ENCODE peak calls at places on chromosomes 6 and 20, in ten cellular contexts. L is body of pancreas; X is CD4-positive, alpha-beta T cell; D is astrocyte; I is CD8-positive, alpha-beta T cell; M is sigmoid colon; E is effector memory CD4-positive, alpha-beta T cell; K is endothelial cell of umbilical vein; R is lower lobe of right lung; V is right cardiac atrium. Y is an unnamed sample.
A peak's percentile ranks its signal among the peaks of the same experiment; 100 is the strongest.

GRCh38 chr20:18176318-18176785 is 38.7 kb downstream of the KAT14 start:
- DNase-seq in L (no peak), I (no peak), X (no peak), M (no peak), K (no peak), D (no peak), V (no peak), E (no peak), R (no peak), Y (no peak)

GRCh38 chr6:144710207-144710606 is 425.1 kb downstream of the UTRN start:
- DNase-seq in X (no peak), R (no peak), D (peak; percentile 81), L (no peak), K (peak; percentile 61), I (no peak), E (no peak), V (no peak), M (no peak), Y (no peak)

GRCh38 chr6:138485005-138485545 is 14.2 kb downstream of the NHSL1 start:
- DNase-seq in R (no peak), E (no peak), M (no peak), V (no peak), L (no peak), D (peak; percentile 34), K (no peak), I (no peak), X (no peak), Y (no peak)

GRCh38 chr6:26170951-26171841 is 84.0 kb downstream of the HFE start:
- DNase-seq in R (no peak), K (no peak), D (no peak), I (no peak), X (no peak), L (no peak), V (no peak), E (no peak), M (no peak), Y (no peak)

GRCh38 chr6:74931567-74931966 is 274.3 kb downstream of the COL12A1 start:
- DNase-seq in E (no peak), D (peak; percentile 90), I (no peak), K (no peak), L (no peak), V (no peak), M (no peak), X (no peak), R (no peak), Y (no peak)

GRCh38 chr6:90080876-90081464 is 186.7 kb downstream of the GJA10 start:
- DNase-seq in L (no peak), I (peak; percentile 61), V (no peak), K (no peak), E (peak; percentile 35), X (peak; percentile 45), M (no peak), R (no peak), D (no peak), Y (no peak)

GRCh38 chr20:19973920-19974620 is 43.1 kb upstream of the NAA20 start:
- DNase-seq in E (no peak), R (peak; percentile 71), D (peak; percentile 74), X (no peak), M (peak; percentile 93), V (peak; percentile 89), I (no peak), L (peak; percentile 58), K (peak; percentile 58), Y (peak; percentile 92)

GRCh38 chr20:34058831-34059230 is 53.2 kb downstream of the EIF2S2 start:
- DNase-seq in L (no peak), E (no peak), D (no peak), R (no peak), I (peak; percentile 15), X (no peak), M (no peak), V (no peak), K (peak; percentile 29), Y (no peak)

DNA sequence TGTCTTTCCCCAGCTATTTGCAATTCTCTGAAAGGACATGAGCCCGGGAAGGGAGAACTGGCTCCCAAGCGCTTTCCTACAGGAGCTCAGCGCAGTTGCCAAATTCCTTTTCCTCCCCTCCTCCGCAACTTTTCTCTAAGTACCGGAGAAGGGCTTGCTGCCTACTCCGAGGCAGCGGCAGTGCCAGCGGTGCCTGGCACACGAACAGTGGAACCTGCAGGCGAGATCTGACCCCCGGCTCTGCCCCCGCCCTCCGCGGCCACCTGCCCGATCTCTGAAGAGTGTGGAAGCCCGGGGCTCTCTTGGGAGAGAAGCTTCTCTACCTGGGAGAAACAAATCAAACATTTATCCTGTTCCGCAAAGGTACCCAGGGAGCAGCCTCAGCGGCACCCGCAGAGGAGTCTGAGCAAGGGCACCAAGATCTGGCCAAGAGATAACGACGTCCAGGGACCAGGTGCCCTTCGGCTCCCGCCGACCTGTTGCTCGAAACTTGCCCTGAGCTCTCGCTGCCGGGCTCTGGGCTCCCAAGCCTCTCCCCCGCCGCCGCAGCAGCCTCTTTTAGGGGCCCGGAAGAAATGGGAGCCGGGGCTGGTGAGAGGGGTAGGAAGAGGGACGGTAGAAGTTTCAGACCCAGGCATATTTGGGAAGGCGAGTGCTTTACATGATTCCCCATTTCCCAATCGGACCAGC is 2.1 kb downstream of the CBLN4 start:
- DNase-seq in M (no peak), I (no peak), V (no peak), R (no peak), E (no peak), L (no peak), X (no peak), D (no peak), K (no peak), Y (no peak)
- H3K9me3 ChIP-seq in M (no peaks in the 10 kb centered on the region), I (no peaks in the 10 kb centered on the region), V (no peaks in the 10 kb centered on the region), R (no peaks in the 10 kb centered on the region), E (no peaks in the 10 kb centered on the region), L (no peaks in the 10 kb centered on the region), X (no peaks in the 10 kb centered on the region), D (no peaks in the 10 kb centered on the region), K (peaks cover under 1% of the 10 kb centered on the region), Y (peaks cover 2% of the 10 kb centered on the region)

GRCh38 chr20:29301624-29302259 is 1955.7 kb upstream of the DEFB115 start:
- DNase-seq in X (no peak), I (peak; percentile 9), L (no peak), V (no peak), M (peak; percentile 63), E (no peak), R (no peak), D (no peak), K (no peak), Y (no peak)

GRCh38 chr20:29298759-29299613 is 1958.5 kb upstream of the DEFB115 start:
- DNase-seq in I (no peak), E (no peak), K (no peak), X (no peak), R (no peak), M (peak; percentile 50), V (no peak), L (no peak), D (peak; percentile 32), Y (no peak)

GRCh38 chr20:29298271-29298590 is 1959.2 kb upstream of the DEFB115 start:
- DNase-seq in V (no peak), R (no peak), I (no peak), K (no peak), E (no peak), M (no peak), L (no peak), D (no peak), X (no peak), Y (no peak)

GRCh38 chr20:29300579-29301551 is 1956.6 kb upstream of the DEFB115 start:
- DNase-seq in D (no peak), X (no peak), E (no peak), V (no peak), I (peak; percentile 8), M (peak; percentile 52), L (no peak), R (no peak), K (no peak), Y (no peak)

DNA sequence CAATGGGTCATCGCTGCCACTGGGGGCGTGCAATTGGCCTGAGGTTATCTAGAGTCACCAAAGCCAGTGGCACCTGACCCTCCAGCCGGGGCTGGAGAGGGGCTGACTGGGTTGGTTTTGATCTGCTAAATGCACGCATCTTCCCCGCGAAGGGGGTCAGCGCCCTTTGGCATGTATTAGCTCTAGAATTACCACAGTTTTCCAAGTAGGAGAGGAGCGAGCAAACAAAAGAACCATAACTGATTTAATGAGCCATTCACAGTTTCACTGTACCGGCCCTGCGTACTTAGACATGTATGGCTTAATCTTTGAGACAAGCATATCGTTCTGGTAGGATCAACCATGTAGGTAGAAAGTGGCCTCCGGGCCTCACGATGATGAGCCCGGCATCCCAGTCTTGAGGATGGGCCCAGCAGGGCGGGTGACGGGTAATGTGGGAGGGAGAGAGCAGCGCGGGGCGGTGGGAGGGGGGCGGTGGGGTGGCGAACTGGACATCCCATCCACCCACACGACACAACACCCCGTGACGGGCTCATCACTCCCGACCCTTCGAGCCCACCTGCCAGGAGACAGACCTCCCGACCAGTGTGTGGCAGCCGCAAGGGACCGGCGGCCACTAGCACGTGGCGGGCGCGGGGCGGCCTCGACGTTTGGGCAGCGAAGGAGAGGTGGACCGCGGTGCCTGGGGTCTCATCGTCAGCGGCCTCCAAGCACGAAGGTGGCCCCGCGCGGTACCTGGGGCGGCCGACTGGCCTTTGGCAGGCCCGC is 1957.5 kb upstream of the DEFB115 start:
- DNase-seq in I (no peak), L (no peak), M (peak; percentile 51), E (no peak), X (no peak), V (no peak), D (no peak), R (no peak), K (no peak), Y (no peak)
- H3K9me3 ChIP-seq in I (no peaks in the 10 kb centered on the region), L (no peaks in the 10 kb centered on the region), M (no peaks in the 10 kb centered on the region), E (no peaks in the 10 kb centered on the region), X (peaks cover 11% of the 10 kb centered on the region), V (no peaks in the 10 kb centered on the region), D (no peaks in the 10 kb centered on the region), R (peaks cover 7% of the 10 kb centered on the region), K (peaks cover 7% of the 10 kb centered on the region), Y (peaks cover 1% of the 10 kb centered on the region)

GRCh38 chr20:7993703-7994102 is 25.9 kb downstream of the TMX4 start:
- DNase-seq in I (no peak), E (no peak), X (no peak), M (no peak), V (no peak), D (no peak), K (no peak), L (no peak), R (no peak), Y (no peak)

GRCh38 chr20:7993238-7993637 is 26.3 kb downstream of the TMX4 start:
- DNase-seq in I (no peak), L (no peak), M (no peak), E (no peak), V (no peak), D (no peak), R (no peak), K (no peak), X (no peak), Y (no peak)

GRCh38 chr20:7994809-7995208 is 24.8 kb downstream of the TMX4 start:
- DNase-seq in L (no peak), E (no peak), D (no peak), X (no peak), I (no peak), R (no peak), V (no peak), K (no peak), M (no peak), Y (no peak)

GRCh38 chr20:7996898-7997297 is 22.7 kb downstream of the TMX4 start:
- DNase-seq in I (no peak), E (no peak), K (no peak), M (no peak), L (no peak), R (no peak), X (no peak), D (no peak), V (no peak), Y (no peak)
- H3K9me3 ChIP-seq in I (peaks cover 4% of the 10 kb centered on the region), E (no peaks in the 10 kb centered on the region), K (no peaks in the 10 kb centered on the region), M (no peaks in the 10 kb centered on the region), L (no peaks in the 10 kb centered on the region), R (peaks cover 5% of the 10 kb centered on the region), X (peaks cover 5% of the 10 kb centered on the region), D (no peaks in the 10 kb centered on the region), V (no peaks in the 10 kb centered on the region), Y (peaks cover 1% of the 10 kb centered on the region)

DNA sequence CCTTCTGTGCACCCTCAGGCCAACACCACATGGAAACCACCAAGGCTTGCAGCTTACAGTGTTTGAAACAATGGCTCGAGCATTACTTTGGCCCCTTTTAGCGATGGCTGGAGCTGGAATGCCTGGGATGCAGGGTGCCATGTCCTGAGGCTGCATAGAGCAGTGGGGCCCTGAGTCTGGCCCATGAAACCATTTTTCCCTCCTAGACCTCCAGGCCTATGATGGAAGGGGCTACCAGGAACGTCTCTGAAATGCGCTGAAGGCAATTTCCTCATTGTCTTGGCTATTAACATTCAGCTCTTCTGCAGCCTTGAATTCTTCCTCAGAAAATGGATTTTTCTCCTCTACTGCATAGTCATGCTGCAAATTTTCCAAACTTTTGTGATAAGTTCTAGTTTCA is 29.9 kb upstream of the SERINC1 start:
- DNase-seq in E (no peak), I (no peak), X (no peak), D (no peak), K (no peak), R (no peak), M (no peak), L (no peak), V (no peak), Y (no peak)
- H3K9me3 ChIP-seq in E (no peaks in the 10 kb centered on the region), I (peaks cover 4% of the 10 kb centered on the region), X (peaks cover 46% of the 10 kb centered on the region), D (peaks cover 8% of the 10 kb centered on the region), K (no peaks in the 10 kb centered on the region), R (peaks cover 48% of the 10 kb centered on the region), M (peaks cover 16% of the 10 kb centered on the region), L (no peaks in the 10 kb centered on the region), V (peaks cover 4% of the 10 kb centered on the region), Y (peaks cover 8% of the 10 kb centered on the region)